ENCODE peak calls at places on chromosome 1, in seven cellular contexts. X, E, G, Q, T, W and C are unnamed samples.

GRCh38 chr1:190717055-190717454 is 239.4 kb upstream of the BRINP3 start:
- DNase-seq in X (no peak), W (no peak), T (no peak), G (no peak), E (no peak), Q (no peak), C (no peak)

GRCh38 chr1:201633811-201634210 is 94.9 kb downstream of the NAV1 start:
- DNase-seq in E (no peak), G (no peak), T (no peak), Q (no peak), W (no peak), X (no peak), C (no peak)

GRCh38 chr1:56816264-56816663 is 2.9 kb downstream of the FYB2 start:
- DNase-seq in G (no peak), W (no peak), X (no peak), Q (no peak), T (no peak), E (no peak), C (no peak)

GRCh38 chr1:38444311-38444710 is 397.7 kb upstream of the POU3F1 start:
- DNase-seq in X (no peak), T (no peak), E (no peak), G (no peak), Q (peak), W (no peak), C (no peak)

GRCh38 chr1:180210008-180210555 is 20.0 kb upstream of the LHX4 start:
- DNase-seq in T (no peak), X (no peak), Q (no peak), G (no peak), W (no peak), E (no peak), C (no peak)

GRCh38 chr1:94884101-94884875 is 42.6 kb downstream of the CNN3 start:
- DNase-seq in T (no peak), G (peak), E (no peak), W (no peak), X (no peak), Q (no peak), C (no peak)

GRCh38 chr1:163709636-163710035 is 387.9 kb downstream of the NUF2 start:
- DNase-seq in Q (no peak), X (no peak), E (no peak), W (no peak), G (no peak), T (no peak), C (no peak)

GRCh38 chr1:17194981-17195528 is 9.9 kb upstream of the PADI1 start:
- DNase-seq in Q (no peak), G (no peak), X (no peak), T (no peak), E (no peak), W (no peak), C (no peak)

GRCh38 chr1:2519029-2519685 is 7.2 kb downstream of the PANK4 start:
- DNase-seq in G (no peak), W (no peak), E (no peak), X (no peak), Q (no peak), T (no peak), C (no peak)

GRCh38 chr1:19644761-19645543 is 841 bp downstream of the NBL1 start:
- DNase-seq in T (no peak), W (peak), G (no peak), E (peak), X (no peak), Q (no peak), C (no peak)

GRCh38 chr1:172466795-172467407 is 23.0 kb upstream of the PIGC start:
- DNase-seq in E (no peak), X (no peak), Q (no peak), W (peak), G (peak), T (no peak), C (no peak)

GRCh38 chr1:215128514-215128913 is 46.0 kb downstream of the KCNK2 start:
- DNase-seq in Q (no peak), E (no peak), G (no peak), W (no peak), X (no peak), T (no peak), C (no peak)

GRCh38 chr1:246012271-246012854 is 494.7 kb downstream of the SMYD3 start:
- DNase-seq in G (no peak), Q (no peak), T (no peak), E (peak), X (no peak), W (no peak), C (peak)

GRCh38 chr1:93814795-93815737 is 63.9 kb downstream of the DNTTIP2 start:
- DNase-seq in X (no peak), T (no peak), Q (no peak), G (no peak), E (no peak), W (no peak), C (no peak)

GRCh38 chr1:8706995-8707396 is 110.4 kb downstream of the RERE start:
- DNase-seq in W (no peak), G (peak), T (no peak), X (no peak), Q (no peak), E (peak), C (no peak)

GRCh38 chr1:6586404-6586816 is 6.6 kb downstream of the ZBTB48 start:
- DNase-seq in T (no peak), E (no peak), X (no peak), G (no peak), W (no peak), Q (no peak), C (no peak)

GRCh38 chr1:82697965-82698364 is 897.2 kb downstream of the ADGRL2 start:
- DNase-seq in W (no peak), Q (no peak), E (peak), X (no peak), G (no peak), T (no peak), C (no peak)

GRCh38 chr1:41325801-41326200 is 35.4 kb upstream of the FOXO6 start:
- DNase-seq in W (peak), X (no peak), T (no peak), E (no peak), G (no peak), Q (no peak), C (no peak)

GRCh38 chr1:9843576-9843945 is 19.8 kb upstream of the CLSTN1 start:
- DNase-seq in Q (no peak), E (no peak), W (no peak), G (no peak), T (no peak), X (no peak), C (no peak)

GRCh38 chr1:165842363-165843129 is 15.1 kb downstream of the UCK2 start:
- DNase-seq in E (peak), Q (no peak), G (peak), W (peak), T (no peak), X (no peak), C (no peak)

GRCh38 chr1:228006034-228006792 is 585 bp upstream of the WNT3A start:
- DNase-seq in G (no peak), X (no peak), T (no peak), Q (no peak), E (no peak), W (no peak), C (peak)

GRCh38 chr1:172929006-172929405 is 121.7 kb downstream of the TNFSF18 start:
- DNase-seq in T (no peak), E (no peak), G (no peak), W (no peak), X (no peak), Q (peak), C (no peak)

GRCh38 chr1:201696217-201696761 is 132.7 kb upstream of the IPO9 start:
- DNase-seq in W (peak), X (no peak), T (no peak), E (peak), Q (no peak), G (peak), C (peak)

GRCh38 chr1:211359876-211360275 is 33.2 kb downstream of the TRAF5 start:
- DNase-seq in X (no peak), E (peak), Q (no peak), G (no peak), T (no peak), W (no peak), C (no peak)

GRCh38 chr1:9184749-9185148 is 49.8 kb upstream of the H6PD start:
- DNase-seq in E (no peak), G (no peak), T (no peak), W (no peak), X (no peak), Q (no peak), C (no peak)

GRCh38 chr1:58781541-58782307 is 2.1 kb downstream of the JUN start:
- DNase-seq in Q (no peak), E (peak), W (peak), G (peak), T (peak), X (peak), C (peak)